ENCODE peak calls at places on chromosome 9, in six cellular contexts. C is HCT116, B is naive B cell, D is endothelial cell, Y is T1000, H is NCI-H774. T is an unnamed sample.

GRCh38 chr9:124852121-124852828 is 985 bp upstream of the WDR38 start:
- DNase-seq in Y (no peak), H (no peak), D (no peak), C (no peak), B (no peak), T (no peak)

GRCh38 chr9:4430492-4431261 is 59.6 kb upstream of the SLC1A1 start:
- DNase-seq in D (no peak), H (no peak), Y (no peak), B (no peak), C (no peak), T (no peak)

GRCh38 chr9:4417578-4418325 is 72.5 kb upstream of the SLC1A1 start:
- DNase-seq in Y (no peak), B (no peak), D (no peak), H (no peak), C (no peak), T (no peak)

GRCh38 chr9:82558855-82559615 is 503.9 kb downstream of the RASEF start:
- DNase-seq in H (no peak), D (no peak), B (no peak), C (no peak), Y (no peak), T (no peak)

GRCh38 chr9:3740690-3741419 is 215.1 kb upstream of the RFX3 start:
- DNase-seq in Y (no peak), B (no peak), H (no peak), D (no peak), C (no peak), T (no peak)

GRCh38 chr9:90795879-90796317 is 5.7 kb upstream of the SYK start:
- DNase-seq in Y (no peak), D (no peak), H (no peak), B (peak; percentile 45), C (no peak), T (no peak)

GRCh38 chr9:116437411-116438370 is 249.4 kb upstream of the TRIM32 start:
- DNase-seq in Y (no peak), H (no peak), D (no peak), B (no peak), C (no peak), T (no peak)

GRCh38 chr9:132994410-132995120 is 16.1 kb downstream of the GFI1B start:
- DNase-seq in D (no peak), Y (no peak), C (no peak), B (no peak), H (no peak), T (no peak)

GRCh38 chr9:129483467-129484324 is 137.2 kb downstream of the C9orf50 start:
- DNase-seq in D (no peak), H (no peak), B (peak; percentile 32), Y (peak; percentile 66), C (peak; percentile 72), T (no peak)

GRCh38 chr9:7097785-7098420 is 340.1 kb downstream of the KDM4C start:
- DNase-seq in Y (no peak), H (no peak), B (no peak), D (no peak), C (no peak), T (no peak)

GRCh38 chr9:78280982-78281668 is 15.8 kb upstream of the PSAT1 start:
- DNase-seq in H (no peak), B (no peak), D (no peak), Y (no peak), C (no peak), T (no peak)

GRCh38 chr9:94973491-94973941 is 247.0 kb downstream of the AOPEP start:
- DNase-seq in D (no peak), B (no peak), H (no peak), C (no peak), Y (no peak), T (no peak)

GRCh38 chr9:131037336-131038255 is 28.6 kb downstream of the LAMC3 start:
- DNase-seq in Y (no peak), D (no peak), C (no peak), B (no peak), H (no peak), T (no peak)

GRCh38 chr9:91694081-91694870 is 255.8 kb downstream of the ROR2 start:
- DNase-seq in C (no peak), Y (no peak), B (no peak), H (no peak), D (no peak), T (no peak)

GRCh38 chr9:135770203-135770535 is 68.2 kb downstream of the KCNT1 start:
- DNase-seq in B (no peak), Y (no peak), C (no peak), D (no peak), H (peak; percentile 16), T (no peak)

GRCh38 chr9:130786526-130786925 is 48.5 kb upstream of the ABL1 start:
- DNase-seq in C (no peak), D (no peak), Y (no peak), H (no peak), B (no peak), T (no peak)

GRCh38 chr9:36864491-36865410 is 169.3 kb downstream of the PAX5 start:
- DNase-seq in Y (no peak), H (no peak), C (no peak), B (no peak), D (no peak), T (peak; percentile 10)